ENCODE peak calls at places on chromosomes 4 and X, in seven cellular contexts. One of them, this sample, is unnamed.

GRCh38 chrX:123728554-123728953 is 4.3 kb downstream of the THOC2 start:
- DNase-seq in neural progenitor cell: no peak
- DNase-seq in PC-3: no peak
- DNase-seq in hepatocyte: no peak
- DNase-seq in GM23248: no peak
- DNase-seq in MM.1S: no peak
- DNase-seq in GM23338: no peak
- DNase-seq in this sample: no peak

GRCh38 chrX:123923211-123923610 is 38.3 kb upstream of the STAG2 start:
- DNase-seq in GM23338: no peak
- DNase-seq in PC-3: no peak
- DNase-seq in neural progenitor cell: no peak
- DNase-seq in hepatocyte: no peak
- DNase-seq in GM23248: peak
- DNase-seq in MM.1S: no peak
- DNase-seq in this sample: no peak

GRCh38 chr4:111960241-111960667 is 185.0 kb upstream of the FAM241A start:
- DNase-seq in MM.1S: peak
- DNase-seq in GM23338: no peak
- DNase-seq in neural progenitor cell: no peak
- DNase-seq in PC-3: peak
- DNase-seq in GM23248: peak
- DNase-seq in hepatocyte: no peak
- DNase-seq in this sample: peak

GRCh38 chr4:184322328-184323025 is 104.8 kb upstream of the ENPP6 start:
- DNase-seq in neural progenitor cell: no peak
- DNase-seq in hepatocyte: no peak
- DNase-seq in GM23248: no peak
- DNase-seq in MM.1S: no peak
- DNase-seq in GM23338: no peak
- DNase-seq in PC-3: peak
- DNase-seq in this sample: no peak

GRCh38 chr4:95250544-95251137 is 298.1 kb downstream of the UNC5C start:
- DNase-seq in GM23338: no peak
- DNase-seq in hepatocyte: peak
- DNase-seq in PC-3: peak
- DNase-seq in GM23248: no peak
- DNase-seq in MM.1S: no peak
- DNase-seq in neural progenitor cell: no peak
- DNase-seq in this sample: no peak

GRCh38 chr4:180101348-180102083 is 2141.7 kb upstream of the TENM3 start:
- DNase-seq in GM23248: no peak
- DNase-seq in GM23338: no peak
- DNase-seq in PC-3: no peak
- DNase-seq in MM.1S: no peak
- DNase-seq in neural progenitor cell: no peak
- DNase-seq in hepatocyte: no peak
- DNase-seq in this sample: no peak

GRCh38 chr4:105965183-105965800 is 70.0 kb downstream of the NPNT start:
- DNase-seq in PC-3: peak
- DNase-seq in MM.1S: no peak
- DNase-seq in hepatocyte: no peak
- DNase-seq in GM23248: no peak
- DNase-seq in neural progenitor cell: no peak
- DNase-seq in GM23338: no peak
- DNase-seq in this sample: no peak

GRCh38 chr4:21046121-21046520 is 345.9 kb downstream of the PACRGL start:
- DNase-seq in hepatocyte: no peak
- DNase-seq in GM23248: peak
- DNase-seq in GM23338: no peak
- DNase-seq in MM.1S: no peak
- DNase-seq in PC-3: no peak
- DNase-seq in neural progenitor cell: no peak
- DNase-seq in this sample: no peak

GRCh38 chr4:170979736-170980135 is 833.5 kb upstream of the GALNTL6 start:
- DNase-seq in neural progenitor cell: no peak
- DNase-seq in GM23338: no peak
- DNase-seq in GM23248: no peak
- DNase-seq in PC-3: no peak
- DNase-seq in hepatocyte: peak
- DNase-seq in MM.1S: no peak
- DNase-seq in this sample: no peak

GRCh38 chr4:4980818-4981217 is 38.4 kb downstream of the CYTL1 start:
- DNase-seq in MM.1S: no peak
- DNase-seq in PC-3: no peak
- DNase-seq in GM23248: no peak
- DNase-seq in neural progenitor cell: no peak
- DNase-seq in GM23338: no peak
- DNase-seq in hepatocyte: peak
- DNase-seq in this sample: no peak

GRCh38 chrX:41922125-41922521 is 1.2 kb downstream of the CASK start:
- DNase-seq in GM23338: no peak
- DNase-seq in GM23248: peak
- DNase-seq in neural progenitor cell: peak
- DNase-seq in PC-3: peak
- DNase-seq in MM.1S: no peak
- DNase-seq in hepatocyte: no peak
- DNase-seq in this sample: no peak

GRCh38 chrX:110281377-110281776 is 36.5 kb downstream of the AMMECR1 start:
- DNase-seq in MM.1S: no peak
- DNase-seq in neural progenitor cell: no peak
- DNase-seq in PC-3: no peak
- DNase-seq in GM23338: no peak
- DNase-seq in GM23248: no peak
- DNase-seq in hepatocyte: no peak
- DNase-seq in this sample: no peak

GRCh38 chrX:30364229-30364628 is 55.0 kb upstream of the NR0B1 start:
- DNase-seq in PC-3: no peak
- DNase-seq in MM.1S: no peak
- DNase-seq in neural progenitor cell: no peak
- DNase-seq in hepatocyte: no peak
- DNase-seq in GM23338: no peak
- DNase-seq in GM23248: no peak
- DNase-seq in this sample: no peak

GRCh38 chr4:13481569-13481968 is 2.6 kb downstream of the RAB28 start:
- DNase-seq in neural progenitor cell: peak
- DNase-seq in MM.1S: no peak
- DNase-seq in GM23338: no peak
- DNase-seq in PC-3: peak
- DNase-seq in hepatocyte: no peak
- DNase-seq in GM23248: peak
- DNase-seq in this sample: no peak

GRCh38 chrX:134520860-134521390 is 61.0 kb downstream of the HPRT1 start:
- DNase-seq in MM.1S: peak
- DNase-seq in PC-3: peak
- DNase-seq in neural progenitor cell: peak
- DNase-seq in hepatocyte: peak
- DNase-seq in GM23248: peak
- DNase-seq in GM23338: peak
- DNase-seq in this sample: peak

GRCh38 chr4:88159137-88159725 is 792 bp upstream of the ABCG2 start:
- DNase-seq in PC-3: no peak
- DNase-seq in GM23248: peak
- DNase-seq in neural progenitor cell: no peak
- DNase-seq in MM.1S: no peak
- DNase-seq in hepatocyte: no peak
- DNase-seq in GM23338: peak
- DNase-seq in this sample: peak

GRCh38 chr4:139889194-139889762 is 223.7 kb downstream of the MGST2 start:
- DNase-seq in GM23338: no peak
- DNase-seq in GM23248: no peak
- DNase-seq in PC-3: peak
- DNase-seq in hepatocyte: no peak
- DNase-seq in MM.1S: no peak
- DNase-seq in neural progenitor cell: no peak
- DNase-seq in this sample: no peak

DNA sequence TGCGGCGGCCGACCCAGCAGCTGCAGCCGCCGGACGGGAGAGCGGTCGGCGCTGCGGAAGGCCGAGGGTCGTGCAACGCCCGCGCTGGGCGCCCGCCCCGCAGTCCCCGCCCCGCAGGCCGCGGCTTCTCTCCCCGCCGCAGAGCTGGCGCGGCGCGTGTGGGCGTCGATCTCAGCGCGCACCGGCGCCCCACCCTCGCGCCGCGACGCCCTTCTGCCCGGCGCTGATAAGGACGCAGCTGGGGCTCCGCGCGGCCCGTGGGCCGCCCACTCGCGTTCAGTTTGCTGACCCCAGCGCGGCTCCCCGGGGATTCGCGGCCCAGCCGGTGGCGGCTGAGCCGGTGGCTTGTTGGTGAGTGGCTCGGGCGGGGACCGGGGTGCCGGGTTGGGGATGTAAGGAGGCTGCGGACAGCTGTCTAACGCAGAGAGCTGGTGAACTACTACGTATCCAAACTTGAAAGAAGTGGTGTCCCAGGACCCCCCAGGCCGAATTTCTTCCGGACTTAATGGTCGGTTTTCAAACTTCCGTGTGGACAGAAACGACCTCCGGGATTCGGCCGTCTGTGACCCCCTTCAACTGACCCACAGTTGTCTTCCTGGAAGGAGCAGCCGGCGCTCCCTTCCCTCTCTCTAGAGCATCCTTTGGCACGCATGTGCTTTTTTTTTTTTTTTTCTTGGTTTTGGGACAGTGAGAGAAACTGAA is 1.6 kb downstream of the FHDC1 start:
- DNase-seq in PC-3: no peak
- DNase-seq in MM.1S: peak
- DNase-seq in GM23338: peak
- DNase-seq in GM23248: peak
- DNase-seq in neural progenitor cell: peak
- DNase-seq in hepatocyte: peak
- DNase-seq in this sample: no peak
- TF ChIP-seq EZH2 in PC-3: no peak
- TF ChIP-seq EZH2 in MM.1S: no peak
- TF ChIP-seq EZH2 in GM23338: no peak
- TF ChIP-seq EZH2 in GM23248: no peak
- TF ChIP-seq EZH2 in neural progenitor cell: no peak
- TF ChIP-seq EZH2 in hepatocyte: no peak
- TF ChIP-seq EZH2 in this sample: no peak

GRCh38 chr4:151356510-151356909 is 31.1 kb upstream of the SH3D19 start:
- DNase-seq in PC-3: peak
- DNase-seq in GM23338: no peak
- DNase-seq in neural progenitor cell: no peak
- DNase-seq in hepatocyte: no peak
- DNase-seq in GM23248: peak
- DNase-seq in MM.1S: no peak
- DNase-seq in this sample: peak
- TF ChIP-seq EZH2phosphoT487 in PC-3: no peak
- TF ChIP-seq EZH2phosphoT487 in GM23338: no peak
- TF ChIP-seq EZH2phosphoT487 in neural progenitor cell: no peak
- TF ChIP-seq EZH2phosphoT487 in hepatocyte: no peak
- TF ChIP-seq EZH2phosphoT487 in GM23248: no peak
- TF ChIP-seq EZH2phosphoT487 in MM.1S: no peak
- TF ChIP-seq EZH2phosphoT487 in this sample: no peak

GRCh38 chrX:140503714-140504351 is 1.0 kb downstream of the SOX3 start:
- DNase-seq in GM23338: peak
- DNase-seq in GM23248: peak
- DNase-seq in neural progenitor cell: peak
- DNase-seq in PC-3: no peak
- DNase-seq in hepatocyte: peak
- DNase-seq in MM.1S: no peak
- DNase-seq in this sample: no peak

GRCh38 chrX:140507982-140508305 is 3.1 kb upstream of the SOX3 start:
- DNase-seq in MM.1S: no peak
- DNase-seq in neural progenitor cell: peak
- DNase-seq in GM23338: peak
- DNase-seq in hepatocyte: peak
- DNase-seq in PC-3: peak
- DNase-seq in GM23248: peak
- DNase-seq in this sample: no peak

GRCh38 chrX:140504371-140505324 is at the start of gene SOX3:
- DNase-seq in hepatocyte: no peak
- DNase-seq in GM23248: no peak
- DNase-seq in MM.1S: no peak
- DNase-seq in GM23338: peak
- DNase-seq in neural progenitor cell: peak
- DNase-seq in PC-3: no peak
- DNase-seq in this sample: no peak

GRCh38 chrX:140507223-140507981 is 2.5 kb upstream of the SOX3 start:
- DNase-seq in neural progenitor cell: peak
- DNase-seq in hepatocyte: no peak
- DNase-seq in MM.1S: no peak
- DNase-seq in GM23248: no peak
- DNase-seq in GM23338: no peak
- DNase-seq in PC-3: peak
- DNase-seq in this sample: no peak

DNA sequence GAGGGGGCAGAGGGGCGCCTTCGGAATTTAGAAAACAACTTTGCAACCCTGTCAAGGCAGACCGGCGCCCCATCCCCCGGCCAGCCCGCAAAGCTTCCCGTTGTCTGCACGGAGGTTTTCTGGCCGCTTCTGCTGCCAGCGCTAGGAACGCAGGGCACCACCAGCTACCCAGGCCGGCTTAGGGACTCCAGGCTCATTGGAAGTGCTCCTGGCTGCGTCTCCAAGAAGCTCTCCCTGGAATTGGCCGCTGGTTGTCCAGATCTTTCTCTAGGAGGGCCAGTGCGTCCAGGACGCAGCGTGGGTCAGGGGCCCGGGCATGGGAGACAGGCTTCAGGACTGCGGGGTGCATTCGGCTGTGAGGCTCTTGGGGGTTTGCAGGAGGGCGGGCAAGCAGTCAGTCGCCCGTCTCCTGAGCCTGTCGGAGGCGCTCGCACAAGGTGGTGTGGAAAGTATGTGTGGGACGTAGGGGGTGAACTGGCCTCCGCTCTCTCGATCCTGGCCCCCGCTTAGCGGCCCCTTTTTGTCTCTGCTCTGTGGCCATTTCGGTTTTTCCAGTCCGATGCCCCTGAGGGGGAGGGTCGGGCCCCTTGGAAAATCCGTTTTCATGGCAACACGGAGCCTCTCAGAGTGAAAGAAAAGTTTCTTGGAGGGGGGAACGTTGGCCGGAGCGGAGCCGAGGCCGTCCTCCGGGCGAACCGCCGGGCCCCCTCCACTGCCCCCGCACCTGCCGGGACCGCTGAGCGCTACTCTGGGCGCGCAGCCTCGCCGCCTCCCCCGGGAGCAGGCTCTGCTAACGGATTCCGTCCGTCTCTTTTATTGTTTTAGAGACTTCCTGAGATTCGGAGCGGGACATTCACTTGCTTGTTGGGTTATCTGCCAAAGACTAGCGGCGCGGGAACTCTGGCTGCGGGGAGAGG is 810 bp upstream of the SOX3 start:
- DNase-seq in MM.1S: no peak
- DNase-seq in GM23248: no peak
- DNase-seq in GM23338: peak
- DNase-seq in neural progenitor cell: peak
- DNase-seq in PC-3: no peak
- DNase-seq in hepatocyte: no peak
- DNase-seq in this sample: no peak
- TF ChIP-seq EZH2 in MM.1S: no peak
- TF ChIP-seq EZH2 in GM23248: peak
- TF ChIP-seq EZH2 in GM23338: peak
- TF ChIP-seq EZH2 in neural progenitor cell: no peak
- TF ChIP-seq EZH2 in PC-3: peak
- TF ChIP-seq EZH2 in hepatocyte: peak
- TF ChIP-seq EZH2 in this sample: no peak

DNA sequence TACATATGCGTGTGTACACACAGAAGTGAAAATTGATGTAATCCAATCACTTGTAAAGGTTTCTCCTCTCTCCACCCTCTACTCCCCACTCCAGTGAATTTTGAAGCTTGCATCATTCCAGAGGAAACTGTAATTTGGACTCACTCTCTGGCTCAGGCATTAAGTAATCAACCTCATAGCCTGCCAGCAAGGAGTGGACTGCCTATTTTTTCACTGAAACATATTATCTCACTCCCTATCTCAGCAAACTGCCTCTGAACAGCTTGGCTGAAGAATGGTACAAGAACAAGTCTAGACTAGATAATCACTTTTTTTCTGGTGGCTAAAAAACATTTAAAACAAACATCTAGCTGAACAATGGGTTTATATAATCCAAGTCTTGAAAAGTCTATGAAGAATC is 124.2 kb downstream of the C4orf51 start:
- DNase-seq in neural progenitor cell: no peak
- DNase-seq in GM23248: peak
- DNase-seq in PC-3: peak
- DNase-seq in hepatocyte: peak
- DNase-seq in GM23338: no peak
- DNase-seq in MM.1S: no peak
- DNase-seq in this sample: no peak
- TF ChIP-seq EZH2phosphoT487 in neural progenitor cell: no peak
- TF ChIP-seq EZH2phosphoT487 in GM23248: no peak
- TF ChIP-seq EZH2phosphoT487 in PC-3: no peak
- TF ChIP-seq EZH2phosphoT487 in hepatocyte: no peak
- TF ChIP-seq EZH2phosphoT487 in GM23338: no peak
- TF ChIP-seq EZH2phosphoT487 in MM.1S: no peak
- TF ChIP-seq EZH2phosphoT487 in this sample: no peak